ENCODE peak calls at places on chromosomes 5 and 9, in six cellular contexts. One of them, this sample, is unnamed.

GRCh38 chr9:13267743-13268142 is 11.7 kb downstream of the MPDZ start:
- DNase-seq in amygdala: no peak
- DNase-seq in stimulated activated CD4-positive, alpha-beta T cell treated with anti-CD3 and anti-CD28 coated beads, Interleukin-4, amount 100 ng/mL, for 48 hours: no peak
- DNase-seq in left lobe of liver: no peak
- DNase-seq in NCI-H1417: no peak
- DNase-seq in WTC11: no peak
- DNase-seq in this sample: peak; percentile 22

GRCh38 chr5:73826761-73827450 is 200.9 kb downstream of the ARHGEF28 start:
- DNase-seq in amygdala: no peak
- DNase-seq in stimulated activated CD4-positive, alpha-beta T cell treated with anti-CD3 and anti-CD28 coated beads, Interleukin-4, amount 100 ng/mL, for 48 hours: no peak
- DNase-seq in left lobe of liver: no peak
- DNase-seq in NCI-H1417: peak; percentile 46
- DNase-seq in WTC11: no peak
- DNase-seq in this sample: peak; percentile 20

GRCh38 chr5:159786201-159786600 is 130.1 kb upstream of the ADRA1B start:
- DNase-seq in amygdala: no peak
- DNase-seq in stimulated activated CD4-positive, alpha-beta T cell treated with anti-CD3 and anti-CD28 coated beads, Interleukin-4, amount 100 ng/mL, for 48 hours: no peak
- DNase-seq in left lobe of liver: no peak
- DNase-seq in NCI-H1417: no peak
- DNase-seq in WTC11: no peak
- DNase-seq in this sample: no peak

GRCh38 chr5:145948047-145948446 is 11.7 kb downstream of the SH3RF2 start:
- DNase-seq in amygdala: no peak
- DNase-seq in stimulated activated CD4-positive, alpha-beta T cell treated with anti-CD3 and anti-CD28 coated beads, Interleukin-4, amount 100 ng/mL, for 48 hours: no peak
- DNase-seq in left lobe of liver: no peak
- DNase-seq in NCI-H1417: no peak
- DNase-seq in WTC11: no peak
- DNase-seq in this sample: no peak

GRCh38 chr5:142601432-142601831 is 84.5 kb downstream of the FGF1 start:
- DNase-seq in amygdala: no peak
- DNase-seq in stimulated activated CD4-positive, alpha-beta T cell treated with anti-CD3 and anti-CD28 coated beads, Interleukin-4, amount 100 ng/mL, for 48 hours: no peak
- DNase-seq in left lobe of liver: no peak
- DNase-seq in NCI-H1417: no peak
- DNase-seq in WTC11: peak; percentile 40
- DNase-seq in this sample: peak; percentile 60

GRCh38 chr9:18208166-18209059 is 265.5 kb upstream of the ADAMTSL1 start:
- DNase-seq in amygdala: no peak
- DNase-seq in stimulated activated CD4-positive, alpha-beta T cell treated with anti-CD3 and anti-CD28 coated beads, Interleukin-4, amount 100 ng/mL, for 48 hours: no peak
- DNase-seq in left lobe of liver: peak; percentile 59
- DNase-seq in NCI-H1417: no peak
- DNase-seq in WTC11: peak; percentile 62
- DNase-seq in this sample: peak; percentile 88

GRCh38 chr9:108271236-108271635 is 584.5 kb downstream of the ACTL7B start:
- DNase-seq in amygdala: no peak
- DNase-seq in stimulated activated CD4-positive, alpha-beta T cell treated with anti-CD3 and anti-CD28 coated beads, Interleukin-4, amount 100 ng/mL, for 48 hours: no peak
- DNase-seq in left lobe of liver: no peak
- DNase-seq in NCI-H1417: no peak
- DNase-seq in WTC11: no peak
- DNase-seq in this sample: peak; percentile 18

GRCh38 chr5:32343058-32343672 is 30.4 kb upstream of the MTMR12 start:
- DNase-seq in amygdala: no peak
- DNase-seq in stimulated activated CD4-positive, alpha-beta T cell treated with anti-CD3 and anti-CD28 coated beads, Interleukin-4, amount 100 ng/mL, for 48 hours: no peak
- DNase-seq in left lobe of liver: no peak
- DNase-seq in NCI-H1417: no peak
- DNase-seq in WTC11: no peak
- DNase-seq in this sample: no peak

GRCh38 chr5:60295423-60295822 is 401.9 kb upstream of the PDE4D start:
- DNase-seq in amygdala: no peak
- DNase-seq in stimulated activated CD4-positive, alpha-beta T cell treated with anti-CD3 and anti-CD28 coated beads, Interleukin-4, amount 100 ng/mL, for 48 hours: no peak
- DNase-seq in left lobe of liver: no peak
- DNase-seq in NCI-H1417: peak; percentile 12
- DNase-seq in WTC11: peak; percentile 43
- DNase-seq in this sample: peak; percentile 69

GRCh38 chr9:127178646-127179632 is 56.5 kb upstream of the ANGPTL2 start:
- DNase-seq in amygdala: no peak
- DNase-seq in stimulated activated CD4-positive, alpha-beta T cell treated with anti-CD3 and anti-CD28 coated beads, Interleukin-4, amount 100 ng/mL, for 48 hours: no peak
- DNase-seq in left lobe of liver: peak; percentile 38
- DNase-seq in NCI-H1417: no peak
- DNase-seq in WTC11: peak; percentile 20
- DNase-seq in this sample: peak; percentile 40

GRCh38 chr5:78717674-78718073 is 69.1 kb upstream of the LHFPL2 start:
- DNase-seq in amygdala: no peak
- DNase-seq in stimulated activated CD4-positive, alpha-beta T cell treated with anti-CD3 and anti-CD28 coated beads, Interleukin-4, amount 100 ng/mL, for 48 hours: no peak
- DNase-seq in left lobe of liver: no peak
- DNase-seq in NCI-H1417: no peak
- DNase-seq in WTC11: no peak
- DNase-seq in this sample: no peak

GRCh38 chr5:170353946-170354345 is 35.2 kb downstream of the KCNMB1 start:
- DNase-seq in amygdala: no peak
- DNase-seq in stimulated activated CD4-positive, alpha-beta T cell treated with anti-CD3 and anti-CD28 coated beads, Interleukin-4, amount 100 ng/mL, for 48 hours: no peak
- DNase-seq in left lobe of liver: no peak
- DNase-seq in NCI-H1417: no peak
- DNase-seq in WTC11: no peak
- DNase-seq in this sample: no peak